ENCODE peak calls at places on chromosomes 16 and 17, in ten cellular contexts. J, T, S, W, Y, O, G, C, V and P are unnamed samples.

GRCh38 chr17:14427914-14428639 is 127.2 kb downstream of the HS3ST3B1 start:
- DNase-seq in J (no peak), T (no peak), S (no peak), W (no peak), Y (no peak), O (peak), G (no peak), C (no peak), V (peak), P (no peak)

GRCh38 chr16:19607610-19608280 is 52.2 kb downstream of the VPS35L start:
- DNase-seq in J (no peak), T (peak), S (no peak), W (no peak), Y (peak), O (no peak), G (no peak), C (no peak), V (no peak), P (no peak)

GRCh38 chr16:81548901-81549546 is 104.4 kb downstream of the CMIP start:
- DNase-seq in J (no peak), T (no peak), S (no peak), W (no peak), Y (peak), O (no peak), G (no peak), C (no peak), V (no peak), P (no peak)

GRCh38 chr17:39222866-39223834 is 2.6 kb downstream of the STAC2 start:
- DNase-seq in J (no peak), T (no peak), S (no peak), W (no peak), Y (no peak), O (no peak), G (no peak), C (peak), V (no peak), P (no peak)

GRCh38 chr17:79272666-79273219 is 198.1 kb downstream of the ENGASE start:
- DNase-seq in J (no peak), T (no peak), S (no peak), W (no peak), Y (peak), O (no peak), G (no peak), C (no peak), V (no peak), P (no peak)

GRCh38 chr16:81629896-81630631 is 149.0 kb upstream of the PLCG2 start:
- DNase-seq in J (no peak), T (no peak), S (no peak), W (no peak), Y (no peak), O (no peak), G (no peak), C (no peak), V (no peak), P (no peak)

GRCh38 chr16:86823895-86824671 is 245.7 kb downstream of the FOXL1 start:
- DNase-seq in J (peak), T (peak), S (no peak), W (no peak), Y (no peak), O (no peak), G (no peak), C (peak), V (no peak), P (no peak)

GRCh38 chr17:57138956-57139576 is 54.0 kb downstream of the AKAP1 start:
- DNase-seq in J (no peak), T (no peak), S (no peak), W (no peak), Y (peak), O (no peak), G (no peak), C (no peak), V (no peak), P (no peak)

GRCh38 chr16:11806721-11807120 is 9.7 kb upstream of the ZC3H7A start:
- DNase-seq in J (no peak), T (peak), S (no peak), W (no peak), Y (no peak), O (no peak), G (no peak), C (no peak), V (no peak), P (no peak)

GRCh38 chr17:36889955-36890354 is 47.3 kb upstream of the LHX1 start:
- DNase-seq in J (no peak), T (no peak), S (no peak), W (no peak), Y (no peak), O (no peak), G (no peak), C (no peak), V (no peak), P (no peak)

GRCh38 chr16:70715113-70715711 is 29.4 kb upstream of the MTSS2 start:
- DNase-seq in J (no peak), T (peak), S (no peak), W (peak), Y (peak), O (no peak), G (no peak), C (peak), V (no peak), P (peak)

GRCh38 chr17:78652913-78653312 is 75.7 kb upstream of the DNAH17 start:
- DNase-seq in J (no peak), T (no peak), S (no peak), W (no peak), Y (no peak), O (no peak), G (no peak), C (no peak), V (no peak), P (no peak)

GRCh38 chr16:31874354-31875111 is 926 bp downstream of the ZNF267 start:
- DNase-seq in J (no peak), T (peak), S (peak), W (no peak), Y (peak), O (peak), G (no peak), C (no peak), V (no peak), P (no peak)

GRCh38 chr17:70476368-70476767 is 307.0 kb downstream of the KCNJ2 start:
- DNase-seq in J (no peak), T (no peak), S (no peak), W (no peak), Y (no peak), O (no peak), G (no peak), C (no peak), V (no peak), P (no peak)

GRCh38 chr17:44738214-44738906 is 20.4 kb upstream of the ADAM11 start:
- DNase-seq in J (no peak), T (no peak), S (no peak), W (no peak), Y (no peak), O (no peak), G (no peak), C (no peak), V (no peak), P (no peak)

GRCh38 chr16:89383095-89384003 is 107.0 kb downstream of the ANKRD11 start:
- DNase-seq in J (no peak), T (peak), S (peak), W (peak), Y (peak), O (peak), G (no peak), C (no peak), V (no peak), P (no peak)

GRCh38 chr16:81489547-81490267 is 45.1 kb downstream of the CMIP start:
- DNase-seq in J (no peak), T (no peak), S (no peak), W (peak), Y (no peak), O (no peak), G (no peak), C (no peak), V (no peak), P (no peak)

GRCh38 chr16:21952040-21952792 is 945 bp upstream of the UQCRC2 start:
- DNase-seq in J (peak), T (peak), S (peak), W (peak), Y (peak), O (peak), G (peak), C (peak), V (peak), P (peak)

GRCh38 chr17:69637399-69638165 is 223.1 kb downstream of the MAP2K6 start:
- DNase-seq in J (peak), T (no peak), S (peak), W (no peak), Y (no peak), O (no peak), G (no peak), C (no peak), V (no peak), P (no peak)

GRCh38 chr16:3909791-3910583 is 29.5 kb upstream of the CREBBP start:
- DNase-seq in J (no peak), T (no peak), S (peak), W (no peak), Y (no peak), O (no peak), G (no peak), C (no peak), V (no peak), P (no peak)

GRCh38 chr16:85428168-85428898 is 184.8 kb upstream of the GSE1 start:
- DNase-seq in J (no peak), T (peak), S (peak), W (no peak), Y (peak), O (peak), G (no peak), C (no peak), V (peak), P (peak)

GRCh38 chr16:53504665-53505064 is 1.7 kb upstream of the AKTIP start:
- DNase-seq in J (no peak), T (peak), S (no peak), W (no peak), Y (no peak), O (peak), G (no peak), C (no peak), V (peak), P (no peak)

GRCh38 chr17:36731806-36732205 is 130.4 kb downstream of the MRM1 start:
- DNase-seq in J (no peak), T (peak), S (peak), W (no peak), Y (no peak), O (no peak), G (no peak), C (no peak), V (no peak), P (no peak)

GRCh38 chr17:79919164-79919585 is 79.9 kb upstream of the CBX4 start:
- DNase-seq in J (no peak), T (no peak), S (no peak), W (peak), Y (peak), O (no peak), G (peak), C (peak), V (no peak), P (no peak)

GRCh38 chr16:17225551-17225950 is 245.2 kb downstream of the XYLT1 start:
- DNase-seq in J (peak), T (no peak), S (no peak), W (no peak), Y (no peak), O (no peak), G (no peak), C (no peak), V (no peak), P (no peak)

GRCh38 chr16:62548095-62548494 is 511.9 kb upstream of the CDH8 start:
- DNase-seq in J (no peak), T (no peak), S (no peak), W (no peak), Y (no peak), O (no peak), G (no peak), C (no peak), V (no peak), P (no peak)

GRCh38 chr16:53911506-53911905 is 207.6 kb downstream of the FTO start:
- DNase-seq in J (no peak), T (no peak), S (no peak), W (no peak), Y (no peak), O (no peak), G (no peak), C (no peak), V (no peak), P (no peak)

GRCh38 chr17:44960654-44961053 is 7.4 kb downstream of the C1QL1 start:
- DNase-seq in J (no peak), T (no peak), S (no peak), W (peak), Y (peak), O (no peak), G (no peak), C (no peak), V (no peak), P (no peak)

GRCh38 chr17:43703630-43704029 is 41.9 kb upstream of the MEOX1 start:
- DNase-seq in J (no peak), T (no peak), S (no peak), W (no peak), Y (no peak), O (no peak), G (no peak), C (no peak), V (no peak), P (no peak)

GRCh38 chr16:85353839-85354622 is 241.8 kb upstream of the CIBAR2 start:
- DNase-seq in J (no peak), T (no peak), S (no peak), W (peak), Y (no peak), O (no peak), G (no peak), C (no peak), V (no peak), P (no peak)

GRCh38 chr17:65730711-65731169 is 169.3 kb upstream of the AXIN2 start:
- DNase-seq in J (no peak), T (peak), S (no peak), W (no peak), Y (no peak), O (no peak), G (no peak), C (no peak), V (no peak), P (no peak)

GRCh38 chr16:67407788-67408452 is 8.4 kb downstream of the ZDHHC1 start:
- DNase-seq in J (no peak), T (no peak), S (no peak), W (no peak), Y (no peak), O (no peak), G (no peak), C (no peak), V (no peak), P (no peak)

GRCh38 chr17:14048169-14048568 is 21.1 kb upstream of the COX10 start:
- DNase-seq in J (no peak), T (no peak), S (peak), W (no peak), Y (peak), O (no peak), G (no peak), C (no peak), V (no peak), P (no peak)

GRCh38 chr17:1765576-1765975 is 3.7 kb downstream of the SERPINF1 start:
- DNase-seq in J (no peak), T (no peak), S (no peak), W (no peak), Y (no peak), O (no peak), G (no peak), C (no peak), V (no peak), P (no peak)

GRCh38 chr17:1769826-1770477 is 8.1 kb downstream of the SERPINF1 start:
- DNase-seq in J (no peak), T (no peak), S (no peak), W (no peak), Y (peak), O (peak), G (no peak), C (no peak), V (peak), P (no peak)

GRCh38 chr17:1766382-1767135 is 4.7 kb downstream of the SERPINF1 start:
- DNase-seq in J (no peak), T (no peak), S (no peak), W (no peak), Y (no peak), O (no peak), G (no peak), C (no peak), V (no peak), P (no peak)

GRCh38 chr17:1764274-1764673 is 2.4 kb downstream of the SERPINF1 start:
- DNase-seq in J (no peak), T (peak), S (no peak), W (peak), Y (no peak), O (peak), G (peak), C (peak), V (peak), P (no peak)

GRCh38 chr17:1767358-1767757 is 5.5 kb downstream of the SERPINF1 start:
- DNase-seq in J (no peak), T (no peak), S (no peak), W (no peak), Y (no peak), O (no peak), G (no peak), C (no peak), V (no peak), P (no peak)
- TF ChIP-seq CTCF in J (no peak), T (no peak), S (peak), W (no peak), Y (peak), O (no peak), G (no peak), C (no peak), V (no peak), P (no peak)

GRCh38 chr17:30924341-30924740 is 2.6 kb downstream of the ADAP2 start:
- DNase-seq in J (no peak), T (no peak), S (no peak), W (no peak), Y (no peak), O (no peak), G (no peak), C (peak), V (no peak), P (no peak)
- TF ChIP-seq CTCF in J (no peak), T (no peak), S (peak), W (no peak), Y (no peak), O (no peak), G (no peak), C (no peak), V (no peak), P (no peak)

DNA sequence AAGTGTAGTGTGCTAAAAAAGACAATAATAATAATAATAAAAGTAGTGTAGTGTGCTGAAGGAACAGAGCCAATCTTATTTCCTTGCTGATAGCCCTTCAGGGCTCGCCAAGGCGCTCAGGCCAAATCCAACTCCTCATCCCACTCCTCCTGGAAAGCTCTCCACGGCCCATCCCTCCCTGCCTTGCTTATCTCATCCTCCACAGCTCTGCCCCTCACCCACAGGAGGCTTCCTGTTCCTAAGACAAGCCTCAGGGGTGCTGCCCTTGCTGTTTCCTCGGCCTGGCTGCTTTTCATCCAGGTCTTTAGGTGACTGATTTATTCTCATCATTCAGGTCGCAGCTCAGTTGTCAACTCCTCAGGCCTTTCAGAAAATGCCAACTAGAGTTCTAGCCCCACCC is 11.2 kb downstream of the GTF3C1 start:
- DNase-seq in J (no peak), T (peak), S (no peak), W (no peak), Y (no peak), O (no peak), G (no peak), C (no peak), V (no peak), P (no peak)
- TF ChIP-seq CTCF in J (no peak), T (no peak), S (no peak), W (no peak), Y (no peak), O (no peak), G (no peak), C (no peak), V (no peak), P (no peak)

GRCh38 chr16:50629334-50629733 is 51.8 kb downstream of the SNX20 start:
- DNase-seq in J (no peak), T (no peak), S (no peak), W (no peak), Y (no peak), O (no peak), G (no peak), C (no peak), V (no peak), P (no peak)

GRCh38 chr16:50626868-50627267 is 54.2 kb downstream of the SNX20 start:
- DNase-seq in J (no peak), T (no peak), S (no peak), W (no peak), Y (no peak), O (no peak), G (no peak), C (no peak), V (no peak), P (no peak)

GRCh38 chr16:50625374-50625773 is 55.7 kb downstream of the SNX20 start:
- DNase-seq in J (no peak), T (no peak), S (no peak), W (no peak), Y (no peak), O (no peak), G (no peak), C (no peak), V (no peak), P (no peak)

GRCh38 chr16:50628156-50628802 is 52.8 kb downstream of the SNX20 start:
- DNase-seq in J (no peak), T (no peak), S (no peak), W (no peak), Y (no peak), O (no peak), G (no peak), C (no peak), V (no peak), P (no peak)

DNA sequence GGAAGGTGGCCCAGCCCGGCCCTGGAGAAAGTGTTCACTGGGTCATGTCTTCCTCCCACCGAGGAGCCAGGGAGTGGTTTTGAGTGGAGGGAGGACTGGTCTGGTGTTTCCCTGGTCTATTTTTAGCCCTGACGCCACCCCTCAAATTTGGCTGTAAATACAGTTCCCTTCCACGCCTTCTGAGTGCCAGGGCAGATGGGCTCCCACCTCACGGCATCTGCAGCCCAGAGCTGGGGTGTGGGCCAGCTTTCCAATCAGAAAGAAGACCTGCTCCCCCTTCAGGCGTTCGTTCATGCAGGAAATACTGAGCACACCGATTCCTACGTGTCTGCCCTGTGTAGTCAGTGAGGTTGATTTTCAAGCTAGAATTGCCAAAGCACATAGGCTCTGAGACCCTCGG is 53.7 kb downstream of the SNX20 start:
- DNase-seq in J (no peak), T (peak), S (peak), W (no peak), Y (no peak), O (peak), G (peak), C (peak), V (peak), P (no peak)
- TF ChIP-seq CTCF in J (peak), T (peak), S (peak), W (no peak), Y (no peak), O (peak), G (peak), C (peak), V (peak), P (no peak)

DNA sequence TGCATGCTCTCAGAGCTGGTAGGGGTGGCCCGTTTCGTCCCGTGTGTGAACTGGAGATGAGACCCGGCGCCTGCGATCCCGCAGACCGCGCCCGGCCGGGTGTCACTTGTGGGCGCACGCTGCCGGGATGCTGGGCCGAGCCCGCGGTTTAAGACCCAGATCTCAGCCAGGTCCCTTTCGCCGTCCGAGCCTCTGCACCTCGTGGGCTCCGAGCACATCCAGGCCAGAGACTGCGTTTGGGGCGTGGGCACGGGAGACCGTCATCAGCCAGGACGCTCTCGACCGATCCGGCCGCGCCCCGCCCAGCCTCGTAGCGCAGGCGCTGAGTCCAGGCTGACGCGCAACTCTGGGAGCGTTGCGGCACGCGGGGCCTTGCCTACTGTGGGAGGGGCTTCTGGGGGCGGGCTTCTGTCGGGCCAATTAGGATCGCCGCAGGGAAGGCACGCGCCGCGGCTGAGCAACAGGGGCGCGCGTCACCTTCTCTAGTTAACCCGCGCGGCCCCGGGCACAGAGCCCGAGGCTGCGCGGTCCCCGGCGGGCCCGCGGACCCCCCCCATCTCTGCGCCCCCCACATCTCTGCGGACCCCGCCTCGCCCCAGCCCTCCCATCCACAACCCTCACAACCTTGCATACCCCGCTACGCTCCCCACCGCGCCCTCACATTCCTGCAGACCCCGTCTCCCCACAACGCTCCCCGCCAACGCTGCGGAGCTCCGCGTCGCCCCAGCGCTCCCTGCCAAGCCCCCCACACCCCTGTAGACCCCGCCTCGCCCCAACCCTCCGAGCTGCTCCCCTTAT is 687 bp upstream of the CEMP1 start:
- DNase-seq in J (peak), T (peak), S (peak), W (peak), Y (peak), O (peak), G (peak), C (peak), V (peak), P (peak)
- TF ChIP-seq CTCF in J (no peak), T (no peak), S (no peak), W (no peak), Y (no peak), O (no peak), G (no peak), C (no peak), V (no peak), P (no peak)